ENCODE peak calls at places on chromosome 9, in six cellular contexts. O, L, W, Y, X and C are unnamed samples.
A peak's percentile ranks its signal among the peaks of the same experiment; 100 is the strongest.

GRCh38 chr9:69898714-69899209 is 78.1 kb downstream of the CFAP95 start:
- DNase-seq in X (no peak), O (no peak), L (peak; percentile 87), W (no peak), Y (no peak), C (peak; percentile 79)

GRCh38 chr9:97412628-97413382 is 909 bp downstream of the TDRD7 start:
- DNase-seq in O (peak; percentile 39), X (no peak), L (no peak), W (no peak), Y (no peak), C (peak; percentile 14)

GRCh38 chr9:127255692-127256091 is 8.9 kb upstream of the GARNL3 start:
- DNase-seq in X (no peak), O (no peak), L (no peak), W (no peak), Y (no peak), C (no peak)

GRCh38 chr9:85900504-85901201 is 40.3 kb upstream of the NAA35 start:
- DNase-seq in O (peak; percentile 60), X (no peak), Y (peak; percentile 55), L (peak; percentile 54), W (no peak), C (peak; percentile 46)

GRCh38 chr9:136054798-136055714 is 40.0 kb downstream of the NACC2 start:
- DNase-seq in O (no peak), Y (no peak), W (no peak), L (no peak), X (no peak), C (no peak)

GRCh38 chr9:137696526-137696925 is 77.7 kb downstream of the EHMT1 start:
- DNase-seq in W (no peak), L (no peak), Y (no peak), X (no peak), O (no peak), C (no peak)

GRCh38 chr9:129434187-129434586 is 186.7 kb downstream of the C9orf50 start:
- DNase-seq in Y (no peak), X (no peak), L (peak; percentile 24), W (no peak), O (no peak), C (no peak)

GRCh38 chr9:93107825-93108161 is 11.8 kb downstream of the CARD19 start:
- DNase-seq in X (no peak), L (no peak), W (no peak), O (no peak), Y (no peak), C (no peak)

GRCh38 chr9:118330191-118330986 is 626.2 kb downstream of the TLR4 start:
- DNase-seq in Y (no peak), X (no peak), O (no peak), W (no peak), L (no peak), C (no peak)

GRCh38 chr9:35306281-35306680 is 144.5 kb downstream of the UNC13B start:
- DNase-seq in O (no peak), X (no peak), L (no peak), Y (no peak), W (no peak), C (no peak)

GRCh38 chr9:34190996-34191892 is 12.4 kb downstream of the UBAP1 start:
- DNase-seq in W (no peak), O (no peak), Y (no peak), X (no peak), L (peak; percentile 47), C (peak; percentile 39)

GRCh38 chr9:126612329-126612812 is 1.4 kb upstream of the LMX1B start:
- DNase-seq in W (no peak), L (no peak), X (no peak), O (no peak), Y (peak; percentile 50), C (no peak)

GRCh38 chr9:137876781-137877386 is 698 bp upstream of the CACNA1B start:
- DNase-seq in L (no peak), Y (no peak), X (no peak), W (no peak), O (no peak), C (no peak)